ENCODE peak calls at places on chromosome 19, in six cellular contexts. One of them, this sample, is unnamed.

GRCh38 chr19:39362682-39363657 is 20.7 kb downstream of the SAMD4B start:
- DNase-seq in H9: no peak
- DNase-seq in neuronal stem cell: no peak
- DNase-seq in trophoblast cell: no peak
- DNase-seq in H1: no peak
- DNase-seq in mesenchymal stem cell: peak
- DNase-seq in this sample: peak

GRCh38 chr19:3844596-3844995 is 24.2 kb downstream of the ZFR2 start:
- DNase-seq in H9: no peak
- DNase-seq in neuronal stem cell: no peak
- DNase-seq in trophoblast cell: no peak
- DNase-seq in H1: no peak
- DNase-seq in mesenchymal stem cell: no peak
- DNase-seq in this sample: peak

GRCh38 chr19:38209671-38210457 is 14.2 kb downstream of the DPF1 start:
- DNase-seq in H9: peak
- DNase-seq in neuronal stem cell: peak
- DNase-seq in trophoblast cell: no peak
- DNase-seq in H1: no peak
- DNase-seq in mesenchymal stem cell: peak
- DNase-seq in this sample: peak

GRCh38 chr19:54316746-54317107 is 3.8 kb upstream of the LILRA5 start:
- DNase-seq in H9: peak
- DNase-seq in neuronal stem cell: no peak
- DNase-seq in trophoblast cell: no peak
- DNase-seq in H1: peak
- DNase-seq in mesenchymal stem cell: no peak
- DNase-seq in this sample: no peak

GRCh38 chr19:35657904-35658700 is 8.2 kb upstream of the UPK1A start:
- DNase-seq in H9: no peak
- DNase-seq in neuronal stem cell: no peak
- DNase-seq in trophoblast cell: no peak
- DNase-seq in H1: no peak
- DNase-seq in mesenchymal stem cell: no peak
- DNase-seq in this sample: no peak

GRCh38 chr19:38039966-38040365 is 133.0 kb downstream of the SIPA1L3 start:
- DNase-seq in H9: no peak
- DNase-seq in neuronal stem cell: no peak
- DNase-seq in trophoblast cell: no peak
- DNase-seq in H1: no peak
- DNase-seq in mesenchymal stem cell: peak
- DNase-seq in this sample: peak

GRCh38 chr19:11848594-11849263 is at the start of gene ZNF439:
- DNase-seq in H9: peak
- DNase-seq in neuronal stem cell: peak
- DNase-seq in trophoblast cell: peak
- DNase-seq in H1: peak
- DNase-seq in mesenchymal stem cell: no peak
- DNase-seq in this sample: peak

GRCh38 chr19:12202250-12202649 is 39.4 kb downstream of the ZNF136 start:
- DNase-seq in H9: peak
- DNase-seq in neuronal stem cell: no peak
- DNase-seq in trophoblast cell: peak
- DNase-seq in H1: peak
- DNase-seq in mesenchymal stem cell: no peak
- DNase-seq in this sample: no peak

GRCh38 chr19:48149430-48149829 is 20.7 kb downstream of the LIG1 start:
- DNase-seq in H9: no peak
- DNase-seq in neuronal stem cell: no peak
- DNase-seq in trophoblast cell: no peak
- DNase-seq in H1: no peak
- DNase-seq in mesenchymal stem cell: no peak
- DNase-seq in this sample: no peak

GRCh38 chr19:55283548-55284393 is at the start of gene BRSK1:
- DNase-seq in H9: peak
- DNase-seq in neuronal stem cell: peak
- DNase-seq in trophoblast cell: no peak
- DNase-seq in H1: no peak
- DNase-seq in mesenchymal stem cell: peak
- DNase-seq in this sample: peak

GRCh38 chr19:38945562-38946228 is 15.0 kb downstream of the MRPS12 start:
- DNase-seq in H9: peak
- DNase-seq in neuronal stem cell: no peak
- DNase-seq in trophoblast cell: no peak
- DNase-seq in H1: no peak
- DNase-seq in mesenchymal stem cell: no peak
- DNase-seq in this sample: no peak

GRCh38 chr19:38134538-38135149 is 89.4 kb downstream of the DPF1 start:
- DNase-seq in H9: peak
- DNase-seq in neuronal stem cell: peak
- DNase-seq in trophoblast cell: no peak
- DNase-seq in H1: no peak
- DNase-seq in mesenchymal stem cell: peak
- DNase-seq in this sample: peak

GRCh38 chr19:20038358-20039202 is 725 bp downstream of the ZNF682 start:
- DNase-seq in H9: no peak
- DNase-seq in neuronal stem cell: no peak
- DNase-seq in trophoblast cell: no peak
- DNase-seq in H1: no peak
- DNase-seq in mesenchymal stem cell: no peak
- DNase-seq in this sample: peak

GRCh38 chr19:10111405-10111811 is at the start of gene P2RY11:
- DNase-seq in H9: no peak
- DNase-seq in neuronal stem cell: no peak
- DNase-seq in trophoblast cell: no peak
- DNase-seq in H1: no peak
- DNase-seq in mesenchymal stem cell: no peak
- DNase-seq in this sample: no peak

GRCh38 chr19:33374406-33374703 is 846 bp downstream of the CEBPG start:
- DNase-seq in H9: no peak
- DNase-seq in neuronal stem cell: no peak
- DNase-seq in trophoblast cell: peak
- DNase-seq in H1: no peak
- DNase-seq in mesenchymal stem cell: peak
- DNase-seq in this sample: peak

GRCh38 chr19:7793493-7793892 is 30.4 kb downstream of the CLEC4M start:
- DNase-seq in H9: no peak
- DNase-seq in neuronal stem cell: no peak
- DNase-seq in trophoblast cell: no peak
- DNase-seq in H1: no peak
- DNase-seq in mesenchymal stem cell: no peak
- DNase-seq in this sample: no peak

GRCh38 chr19:47729468-47729798 is 15.9 kb upstream of the NOP53 start:
- DNase-seq in H9: peak
- DNase-seq in neuronal stem cell: no peak
- DNase-seq in trophoblast cell: peak
- DNase-seq in H1: no peak
- DNase-seq in mesenchymal stem cell: peak
- DNase-seq in this sample: peak

GRCh38 chr19:50931023-50931422 is 19.8 kb upstream of the KLK4 start:
- DNase-seq in H9: no peak
- DNase-seq in neuronal stem cell: no peak
- DNase-seq in trophoblast cell: no peak
- DNase-seq in H1: no peak
- DNase-seq in mesenchymal stem cell: no peak
- DNase-seq in this sample: no peak

GRCh38 chr19:53545271-53546065 is 7.5 kb downstream of the ZNF331 start:
- DNase-seq in H9: no peak
- DNase-seq in neuronal stem cell: no peak
- DNase-seq in trophoblast cell: peak
- DNase-seq in H1: no peak
- DNase-seq in mesenchymal stem cell: peak
- DNase-seq in this sample: peak

GRCh38 chr19:12984143-12984627 is 11.1 kb upstream of the NFIX start:
- DNase-seq in H9: peak
- DNase-seq in neuronal stem cell: no peak
- DNase-seq in trophoblast cell: no peak
- DNase-seq in H1: no peak
- DNase-seq in mesenchymal stem cell: no peak
- DNase-seq in this sample: no peak

GRCh38 chr19:39949026-39949747 is 14.8 kb upstream of the FCGBP start:
- DNase-seq in H9: no peak
- DNase-seq in neuronal stem cell: no peak
- DNase-seq in trophoblast cell: no peak
- DNase-seq in H1: no peak
- DNase-seq in mesenchymal stem cell: no peak
- DNase-seq in this sample: no peak

DNA sequence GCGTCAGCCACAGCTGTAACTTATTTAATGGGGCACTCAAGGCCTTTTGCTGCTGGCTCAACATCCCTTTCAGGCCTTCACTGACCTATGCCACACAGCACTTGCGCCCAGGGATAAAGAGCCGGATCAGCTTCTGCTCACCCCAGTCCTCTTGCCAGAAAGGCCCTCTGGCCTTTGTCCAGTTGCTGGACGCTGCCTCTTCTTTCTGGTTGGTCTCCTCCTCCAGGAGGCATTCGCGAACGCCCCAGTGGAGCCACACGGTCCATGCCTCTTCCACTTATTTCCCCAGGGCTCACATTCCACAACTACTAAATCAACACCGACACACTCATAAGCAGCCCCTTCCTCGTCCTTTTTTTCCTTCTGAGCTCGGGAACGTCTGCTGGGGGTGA is 3.7 kb upstream of the ZNF329 start:
- DNase-seq in H9: peak
- DNase-seq in neuronal stem cell: no peak
- DNase-seq in trophoblast cell: peak
- DNase-seq in H1: no peak
- DNase-seq in mesenchymal stem cell: peak
- DNase-seq in this sample: peak
- H4K91ac ChIP-seq in H9: no peak
- H4K91ac ChIP-seq in neuronal stem cell: no peak
- H4K91ac ChIP-seq in trophoblast cell: peak
- H4K91ac ChIP-seq in H1: no peak
- H4K91ac ChIP-seq in mesenchymal stem cell: peak
- H4K91ac ChIP-seq in this sample: no peak

GRCh38 chr19:58586131-58586765 is 13.1 kb upstream of the MZF1 start:
- DNase-seq in H9: no peak
- DNase-seq in neuronal stem cell: no peak
- DNase-seq in trophoblast cell: no peak
- DNase-seq in H1: no peak
- DNase-seq in mesenchymal stem cell: no peak
- DNase-seq in this sample: no peak
- H3K4ac ChIP-seq in H9: no peak
- H3K4ac ChIP-seq in neuronal stem cell: no peak
- H3K4ac ChIP-seq in trophoblast cell: no peak
- H3K4ac ChIP-seq in H1: no peak
- H3K4ac ChIP-seq in mesenchymal stem cell: no peak
- H3K4ac ChIP-seq in this sample: peak

GRCh38 chr19:46691948-46692347 is 25.0 kb downstream of the PRKD2 start:
- DNase-seq in H9: no peak
- DNase-seq in neuronal stem cell: no peak
- DNase-seq in trophoblast cell: no peak
- DNase-seq in H1: no peak
- DNase-seq in mesenchymal stem cell: no peak
- DNase-seq in this sample: no peak

GRCh38 chr19:46689358-46689757 is 27.6 kb downstream of the PRKD2 start:
- DNase-seq in H9: no peak
- DNase-seq in neuronal stem cell: no peak
- DNase-seq in trophoblast cell: no peak
- DNase-seq in H1: no peak
- DNase-seq in mesenchymal stem cell: no peak
- DNase-seq in this sample: no peak

GRCh38 chr19:46693760-46694159 is 23.2 kb downstream of the PRKD2 start:
- DNase-seq in H9: no peak
- DNase-seq in neuronal stem cell: no peak
- DNase-seq in trophoblast cell: no peak
- DNase-seq in H1: no peak
- DNase-seq in mesenchymal stem cell: no peak
- DNase-seq in this sample: no peak

GRCh38 chr19:46692918-46693722 is 23.8 kb downstream of the PRKD2 start:
- DNase-seq in H9: no peak
- DNase-seq in neuronal stem cell: no peak
- DNase-seq in trophoblast cell: peak
- DNase-seq in H1: no peak
- DNase-seq in mesenchymal stem cell: no peak
- DNase-seq in this sample: no peak

DNA sequence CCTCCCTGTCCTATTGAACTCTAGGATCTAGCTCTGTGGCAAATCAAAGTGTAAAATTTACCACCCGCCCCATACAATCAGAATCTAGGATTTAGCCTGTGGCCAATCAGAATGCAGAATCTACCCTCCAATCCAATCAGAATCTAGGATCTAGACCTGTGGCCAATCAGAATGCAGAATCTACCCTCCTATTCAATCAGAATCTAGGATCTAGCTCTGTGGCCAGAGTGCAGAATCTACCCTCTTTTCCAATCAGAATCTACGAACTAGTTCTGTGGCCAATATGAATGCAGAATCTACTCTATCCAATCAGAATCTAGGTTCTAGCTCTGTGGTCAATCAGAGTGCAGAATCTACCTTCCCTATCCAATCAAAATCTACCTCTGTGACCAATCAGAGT is 25.8 kb downstream of the PRKD2 start:
- DNase-seq in H9: no peak
- DNase-seq in neuronal stem cell: no peak
- DNase-seq in trophoblast cell: no peak
- DNase-seq in H1: no peak
- DNase-seq in mesenchymal stem cell: no peak
- DNase-seq in this sample: no peak
- H4K91ac ChIP-seq in H9: no peak
- H4K91ac ChIP-seq in neuronal stem cell: no peak
- H4K91ac ChIP-seq in trophoblast cell: no peak
- H4K91ac ChIP-seq in H1: no peak
- H4K91ac ChIP-seq in mesenchymal stem cell: no peak
- H4K91ac ChIP-seq in this sample: no peak

GRCh38 chr19:18193388-18194207 is 580 bp downstream of the MPV17L2 start:
- DNase-seq in H9: no peak
- DNase-seq in neuronal stem cell: no peak
- DNase-seq in trophoblast cell: no peak
- DNase-seq in H1: no peak
- DNase-seq in mesenchymal stem cell: peak
- DNase-seq in this sample: no peak
- H3K4ac ChIP-seq in H9: no peak
- H3K4ac ChIP-seq in neuronal stem cell: no peak
- H3K4ac ChIP-seq in trophoblast cell: peak
- H3K4ac ChIP-seq in H1: no peak
- H3K4ac ChIP-seq in mesenchymal stem cell: peak
- H3K4ac ChIP-seq in this sample: no peak

This sample was measured in IMR-90.